ENCODE peak calls at places on chromosomes 1 and 21, in nine cellular contexts. N is CD8-positive, alpha-beta memory T cell; L is suprapubic skin; E is fibroblast of lung; Q is tibial artery; T is SJCRH30; A is PC-3; K is left ventricle myocardium inferior; X is spleen. D is an unnamed sample.

GRCh38 chr1:246460411-246460810 is 46.7 kb downstream of the SMYD3 start:
- DNase-seq in N (no peak), L (no peak), E (no peak), Q (no peak), T (no peak), A (no peak), K (no peak), X (no peak), D (no peak)

GRCh38 chr1:11540773-11541160 is 61.8 kb downstream of the DISP3 start:
- DNase-seq in N (no peak), L (no peak), E (no peak), Q (no peak), T (no peak), A (no peak), K (no peak), X (no peak), D (peak; percentile 40)

GRCh38 chr1:87715052-87715451 is 386.4 kb downstream of the LMO4 start:
- DNase-seq in N (no peak), L (no peak), E (no peak), Q (no peak), T (no peak), A (peak; percentile 53), K (no peak), X (no peak), D (no peak)

GRCh38 chr21:45366931-45367401 is 38.0 kb upstream of the COL18A1 start:
- DNase-seq in N (no peak), L (no peak), E (peak; percentile 97), Q (peak; percentile 77), T (peak; percentile 69), A (peak; percentile 90), K (peak; percentile 72), X (no peak), D (peak; percentile 90)

GRCh38 chr1:22916469-22916817 is 56.2 kb downstream of the LACTBL1 start:
- DNase-seq in N (no peak), L (no peak), E (peak; percentile 6), Q (no peak), T (peak; percentile 67), A (no peak), K (no peak), X (no peak), D (no peak)

GRCh38 chr21:42047821-42048613 is 23.1 kb upstream of the UMODL1 start:
- DNase-seq in N (no peak), L (no peak), E (peak; percentile 100), Q (peak; percentile 80), T (no peak), A (peak; percentile 58), K (no peak), X (peak; percentile 78), D (peak; percentile 87)

GRCh38 chr1:24201941-24202440 is 14.9 kb upstream of the IFNLR1 start:
- DNase-seq in N (peak; percentile 29), L (peak; percentile 94), E (peak; percentile 74), Q (peak; percentile 95), T (peak; percentile 81), A (peak; percentile 97), K (peak; percentile 62), X (no peak), D (peak; percentile 89)

GRCh38 chr1:25443030-25443699 is 12.5 kb downstream of the MACO1 start:
- DNase-seq in N (no peak), L (no peak), E (no peak), Q (no peak), T (no peak), A (no peak), K (no peak), X (no peak), D (no peak)

GRCh38 chr1:19381261-19381660 is 69.1 kb downstream of the SLC66A1 start:
- DNase-seq in N (no peak), L (no peak), E (no peak), Q (no peak), T (no peak), A (no peak), K (no peak), X (no peak), D (no peak)

GRCh38 chr1:19385236-19385635 is 73.1 kb downstream of the SLC66A1 start:
- DNase-seq in N (no peak), L (no peak), E (no peak), Q (no peak), T (no peak), A (no peak), K (no peak), X (no peak), D (peak; percentile 14)

GRCh38 chr1:19385869-19386591 is 73.9 kb downstream of the SLC66A1 start:
- DNase-seq in N (no peak), L (no peak), E (peak; percentile 71), Q (peak; percentile 73), T (no peak), A (no peak), K (peak; percentile 55), X (no peak), D (peak; percentile 66)

GRCh38 chr1:19384772-19385187 is 72.7 kb downstream of the SLC66A1 start:
- DNase-seq in N (no peak), L (no peak), E (no peak), Q (no peak), T (no peak), A (no peak), K (no peak), X (no peak), D (peak; percentile 6)

GRCh38 chr1:19384113-19384512 is 72.0 kb downstream of the SLC66A1 start:
- DNase-seq in N (no peak), L (no peak), E (peak; percentile 41), Q (no peak), T (peak; percentile 53), A (peak; percentile 20), K (peak; percentile 43), X (no peak), D (no peak)
- H3K4me1 ChIP-seq in N (peaks cover 10% of the 10 kb centered on the region), L (peaks cover 44% of the 10 kb centered on the region), E (peaks cover 23% of the 10 kb centered on the region), Q (no peaks in the 10 kb centered on the region), T (no peaks in the 10 kb centered on the region), A (no peaks in the 10 kb centered on the region), K (peaks cover 48% of the 10 kb centered on the region), X (peaks cover 48% of the 10 kb centered on the region), D (peaks cover 10% of the 10 kb centered on the region)

DNA sequence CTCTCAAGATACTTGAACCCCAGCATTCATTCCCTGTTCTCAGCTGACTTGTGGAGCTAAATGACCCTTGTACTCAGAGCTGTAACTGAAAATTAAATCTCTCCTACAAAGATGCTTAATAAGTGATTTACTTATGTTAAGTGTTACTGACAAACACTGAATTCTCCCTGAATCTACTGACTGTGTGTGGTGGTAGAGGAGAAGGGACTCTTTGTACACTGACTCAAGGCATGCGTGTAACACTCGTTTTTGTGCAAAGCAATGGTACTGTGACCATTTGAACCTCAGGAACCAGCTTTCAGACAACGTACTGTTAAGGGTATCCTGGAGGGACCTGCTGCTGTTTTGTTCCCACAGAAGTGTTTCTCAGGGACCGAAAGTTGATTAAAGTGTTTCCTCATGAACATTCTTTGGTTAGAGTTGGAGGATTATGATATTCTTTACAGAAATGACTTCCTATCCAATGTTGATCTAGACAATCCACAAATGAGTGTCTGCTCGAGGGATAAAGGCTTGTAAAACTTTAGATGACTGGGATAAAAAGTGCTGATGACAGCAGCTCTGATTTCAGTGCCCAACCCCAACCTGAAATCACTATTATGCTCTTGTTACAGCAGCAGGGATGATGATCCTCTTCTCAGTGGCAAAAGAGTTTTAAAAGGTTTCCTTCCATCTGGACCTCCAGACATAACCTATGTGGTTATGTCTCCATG is 12.8 kb downstream of the RGL1 start:
- DNase-seq in N (no peak), L (no peak), E (no peak), Q (no peak), T (no peak), A (peak; percentile 7), K (no peak), X (no peak), D (no peak)
- H3K27ac ChIP-seq in N (no peak overlapping the region), L (no peak overlapping the region), E (no peak overlapping the region), Q (no peak overlapping the region), T (no peak overlapping the region), A (no peak overlapping the region), K (peak overlapping the region; percentile 60), X (peak overlapping the region; percentile 54), D (peak overlapping the region; percentile 30)

GRCh38 chr1:2294661-2295060 is 66.5 kb downstream of the SKI start:
- DNase-seq in N (no peak), L (no peak), E (no peak), Q (no peak), T (no peak), A (no peak), K (no peak), X (no peak), D (no peak)

GRCh38 chr1:2295526-2295925 is 67.4 kb downstream of the SKI start:
- DNase-seq in N (no peak), L (no peak), E (no peak), Q (no peak), T (no peak), A (no peak), K (no peak), X (no peak), D (no peak)

GRCh38 chr1:2290595-2291510 is 62.7 kb downstream of the SKI start:
- DNase-seq in N (peak; percentile 80), L (peak; percentile 94), E (peak; percentile 99), Q (peak; percentile 93), T (peak; percentile 94), A (no peak), K (peak; percentile 85), X (peak; percentile 92), D (peak; percentile 93)

GRCh38 chr1:2294033-2294640 is 66.0 kb downstream of the SKI start:
- DNase-seq in N (no peak), L (no peak), E (peak; percentile 50), Q (no peak), T (no peak), A (no peak), K (no peak), X (no peak), D (no peak)

GRCh38 chr1:2292725-2293450 is 64.8 kb downstream of the SKI start:
- DNase-seq in N (no peak), L (no peak), E (no peak), Q (no peak), T (no peak), A (no peak), K (no peak), X (no peak), D (no peak)
- H3K4me1 ChIP-seq in N (peaks cover 99% of the 10 kb centered on the region), L (peaks cover 76% of the 10 kb centered on the region), E (peaks cover 41% of the 10 kb centered on the region), Q (peaks cover 9% of the 10 kb centered on the region), T (peaks cover 28% of the 10 kb centered on the region), A (no peaks in the 10 kb centered on the region), K (peaks cover 89% of the 10 kb centered on the region), X (peaks cover 100% of the 10 kb centered on the region), D (peaks cover 31% of the 10 kb centered on the region)

GRCh38 chr1:234988160-234988528 is 140.5 kb downstream of the TOMM20 start:
- DNase-seq in N (no peak), L (no peak), E (no peak), Q (no peak), T (no peak), A (no peak), K (no peak), X (no peak), D (no peak)

GRCh38 chr1:234988536-234988935 is 140.1 kb downstream of the TOMM20 start:
- DNase-seq in N (no peak), L (no peak), E (no peak), Q (no peak), T (no peak), A (no peak), K (no peak), X (no peak), D (no peak)

GRCh38 chr1:234987415-234988159 is 141.1 kb downstream of the TOMM20 start:
- DNase-seq in N (no peak), L (peak; percentile 93), E (peak; percentile 89), Q (peak; percentile 85), T (peak; percentile 81), A (peak; percentile 72), K (peak; percentile 68), X (no peak), D (peak; percentile 88)

GRCh38 chr1:234985531-234986294 is 142.9 kb downstream of the TOMM20 start:
- DNase-seq in N (no peak), L (no peak), E (no peak), Q (no peak), T (no peak), A (no peak), K (no peak), X (no peak), D (peak; percentile 76)

DNA sequence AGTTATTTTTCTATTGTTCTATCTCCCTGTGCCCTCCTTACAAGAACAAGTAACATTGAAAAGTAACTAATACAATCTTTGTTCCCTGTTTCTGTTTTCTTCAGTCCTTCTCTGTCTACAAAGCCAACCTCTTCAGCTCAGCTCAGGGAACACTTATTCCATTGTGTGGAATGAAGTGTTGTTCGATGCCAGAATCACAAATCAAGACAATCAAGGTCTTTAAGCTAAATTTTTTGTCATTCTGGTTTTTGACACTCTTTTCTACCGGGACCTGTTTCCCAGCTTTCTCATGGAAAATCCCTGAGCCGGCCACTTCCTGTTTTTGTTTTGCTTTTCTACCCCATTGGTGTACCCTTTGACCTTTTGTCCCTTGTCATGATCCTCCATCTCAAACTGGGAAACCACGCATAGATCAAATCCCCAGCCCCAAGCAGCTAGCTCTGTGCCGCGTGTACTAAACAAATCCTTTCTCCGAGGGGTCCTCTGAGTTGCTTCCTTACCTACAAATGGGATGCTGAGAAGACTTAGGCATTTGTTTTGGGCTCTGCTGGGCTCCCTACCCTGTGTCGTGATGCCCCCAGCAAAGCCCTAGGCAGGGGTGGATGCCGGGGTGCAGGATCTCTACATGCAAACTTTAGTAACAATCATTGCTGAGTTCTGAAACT is 141.8 kb downstream of the TOMM20 start:
- DNase-seq in N (no peak), L (no peak), E (no peak), Q (no peak), T (peak; percentile 47), A (no peak), K (no peak), X (no peak), D (no peak)
- H3K27ac ChIP-seq in N (no peak overlapping the region), L (peak overlapping the region; percentile 92), E (peak overlapping the region; percentile 78), Q (peak overlapping the region; percentile 87), T (peak overlapping the region; percentile 63), A (peak overlapping the region; percentile 81), K (peak overlapping the region; percentile 94), X (peak overlapping the region; percentile 73), D (peak overlapping the region; percentile 89)